ENCODE peak calls at places on chromosomes 3 and 15, in four cellular contexts. S, Z, P and W are unnamed samples.

GRCh38 chr3:62597481-62597880 is 224.1 kb upstream of the FEZF2 start:
- DNase-seq in S (no peak), Z (no peak), P (no peak), W (no peak)

GRCh38 chr3:117499189-117499870 is 789.8 kb downstream of the TUSC7 start:
- DNase-seq in S (no peak), Z (no peak), P (no peak), W (no peak)

GRCh38 chr15:84988909-84989644 is 7.4 kb downstream of the PDE8A start:
- DNase-seq in S (no peak), Z (no peak), P (no peak), W (peak)

GRCh38 chr3:187689984-187690383 is 12.4 kb downstream of the RTP2 start:
- DNase-seq in S (no peak), Z (no peak), P (no peak), W (no peak)

GRCh38 chr3:77053769-77054168 is 13.9 kb downstream of the ROBO2 start:
- DNase-seq in S (no peak), Z (no peak), P (no peak), W (no peak)

GRCh38 chr3:124985358-124985757 is 50.8 kb upstream of the MUC13 start:
- DNase-seq in S (peak), Z (no peak), P (no peak), W (no peak)

GRCh38 chr3:67384790-67385397 is 269.5 kb downstream of the SUCLG2 start:
- DNase-seq in S (peak), Z (peak), P (peak), W (peak)

GRCh38 chr3:150330872-150331271 is 77.2 kb upstream of the TSC22D2 start:
- DNase-seq in S (no peak), Z (no peak), P (no peak), W (no peak)

GRCh38 chr3:185693985-185694675 is 108.0 kb downstream of the SENP2 start:
- DNase-seq in S (no peak), Z (no peak), P (no peak), W (no peak)

GRCh38 chr3:62090066-62090465 is 283.3 kb downstream of the FEZF2 start:
- DNase-seq in S (no peak), Z (no peak), P (no peak), W (no peak)

GRCh38 chr3:126361211-126361610 is 4.0 kb upstream of the KLF15 start:
- DNase-seq in S (no peak), Z (no peak), P (no peak), W (no peak)

GRCh38 chr15:97504031-97504430 is 456.5 kb upstream of the ARRDC4 start:
- DNase-seq in S (no peak), Z (no peak), P (no peak), W (no peak)

GRCh38 chr3:27584874-27585273 is 100.7 kb upstream of the SLC4A7 start:
- DNase-seq in S (no peak), Z (no peak), P (peak), W (no peak)

GRCh38 chr3:5186854-5187151 is 704 bp upstream of the EDEM1 start:
- DNase-seq in S (no peak), Z (no peak), P (peak), W (no peak)
- TF ChIP-seq FOSL1 in S (no peak), Z (no peak), P (no peak), W (no peak)

GRCh38 chr3:29333520-29333919 is 52.6 kb downstream of the RBMS3 start:
- DNase-seq in S (no peak), Z (no peak), P (no peak), W (no peak)
- H3K4me3 ChIP-seq in S (no peak), Z (no peak), P (no peak), W (no peak)

DNA sequence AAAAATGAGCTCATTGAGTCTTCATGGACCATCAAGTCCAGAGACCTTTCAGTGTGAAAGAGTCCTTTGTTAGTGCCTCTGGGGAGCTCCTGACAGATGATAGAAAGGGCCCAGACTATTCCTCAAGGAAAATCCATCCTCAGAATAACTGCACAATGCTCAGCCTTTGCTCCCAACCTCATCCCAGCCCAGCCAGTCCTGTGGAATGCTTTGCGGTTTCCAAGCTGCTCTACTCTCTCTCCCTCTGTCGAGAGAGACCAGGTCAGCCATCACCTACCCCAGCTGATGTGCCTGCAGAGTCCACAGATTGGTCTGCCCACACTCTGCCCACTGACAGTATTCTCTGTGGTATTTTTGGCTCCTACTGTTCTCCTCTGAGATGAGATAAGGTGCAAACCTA is 406.2 kb downstream of the MFSD1 start:
- DNase-seq in S (no peak), Z (no peak), P (no peak), W (no peak)
- TF ChIP-seq FOSL1 in S (no peak), Z (no peak), P (no peak), W (no peak)

GRCh38 chr15:40328176-40328575 is 4.7 kb downstream of the INAFM2 start:
- DNase-seq in S (no peak), Z (no peak), P (no peak), W (no peak)
- H3K4me3 ChIP-seq in S (no peak), Z (no peak), P (no peak), W (peak)